ENCODE peak calls at places on chromosomes 7 and 10, in six cellular contexts. E is IMR-90, F is AG10803, B is fibroblast of the aortic adventitia, O is choroid plexus epithelial cell, T is GM12865. U is an unnamed sample.

GRCh38 chr7:149289856-149290255 is 27.9 kb downstream of the ZNF783 start:
- DNase-seq in T (no peak), B (no peak), O (no peak), E (no peak), F (no peak), U (no peak)

GRCh38 chr10:43322769-43323168 is 48.7 kb upstream of the FXYD4 start:
- DNase-seq in O (peak), E (peak), F (no peak), B (peak), T (peak), U (peak)

GRCh38 chr7:36820527-36821170 is 96.4 kb upstream of the AOAH start:
- DNase-seq in F (peak), T (no peak), B (peak), E (no peak), O (peak), U (no peak)

GRCh38 chr7:26309089-26309488 is 17.4 kb downstream of the SNX10 start:
- DNase-seq in O (no peak), T (no peak), B (no peak), F (no peak), E (no peak), U (no peak)

GRCh38 chr7:94434031-94434430 is 39.3 kb downstream of the COL1A2 start:
- DNase-seq in E (peak), T (no peak), F (peak), B (peak), O (peak), U (no peak)

GRCh38 chr7:43201912-43202311 is 89.5 kb downstream of the HECW1 start:
- DNase-seq in B (no peak), E (peak), T (no peak), O (peak), F (peak), U (no peak)

GRCh38 chr7:55573526-55573925 is 1.2 kb upstream of the VOPP1 start:
- DNase-seq in E (peak), O (peak), F (peak), B (peak), T (no peak), U (no peak)

GRCh38 chr7:156897673-156898072 is 4.7 kb upstream of the LMBR1 start:
- DNase-seq in T (no peak), B (peak), O (no peak), F (peak), E (peak), U (peak)

GRCh38 chr10:14092749-14093148 is 238.0 kb downstream of the FRMD4A start:
- DNase-seq in B (no peak), O (no peak), T (no peak), F (no peak), E (no peak), U (no peak)

GRCh38 chr7:95545007-95545615 is 51.2 kb downstream of the PDK4 start:
- DNase-seq in E (peak), B (peak), O (peak), T (no peak), F (peak), U (peak)

GRCh38 chr7:66558660-66559465 is 69.8 kb upstream of the KCTD7 start:
- DNase-seq in T (no peak), B (no peak), E (no peak), F (no peak), O (no peak), U (no peak)

GRCh38 chr7:132140341-132140740 is 435.9 kb downstream of the PLXNA4 start:
- DNase-seq in O (no peak), F (no peak), B (peak), T (no peak), E (no peak), U (no peak)

GRCh38 chr10:87842220-87842641 is 21.1 kb downstream of the KLLN start:
- DNase-seq in F (peak), O (peak), E (peak), B (no peak), T (no peak), U (peak)

GRCh38 chr7:110387689-110388088 is 703.2 kb upstream of the LRRN3 start:
- DNase-seq in O (no peak), E (no peak), B (no peak), F (no peak), T (no peak), U (no peak)

GRCh38 chr7:46681865-46682503 is 760.9 kb upstream of the IGFBP3 start:
- DNase-seq in B (peak), E (no peak), O (peak), T (peak), F (peak), U (no peak)

GRCh38 chr7:29839302-29839701 is 33.0 kb downstream of the WIPF3 start:
- DNase-seq in E (peak), O (peak), F (peak), B (peak), T (no peak), U (no peak)

GRCh38 chr10:88477343-88478085 is 105.6 kb downstream of the RNLS start:
- DNase-seq in F (no peak), B (peak), E (no peak), T (no peak), O (peak), U (no peak)

GRCh38 chr7:133649593-133649992 is 396.7 kb downstream of the EXOC4 start:
- DNase-seq in B (peak), F (peak), O (peak), T (no peak), E (peak), U (no peak)

GRCh38 chr7:88040694-88041093 is 106.6 kb downstream of the ADAM22 start:
- DNase-seq in F (peak), T (no peak), B (peak), O (peak), E (no peak), U (peak)

GRCh38 chr7:386385-386784 is 96.4 kb downstream of the FOXL3 start:
- DNase-seq in O (no peak), E (no peak), B (no peak), T (no peak), F (no peak), U (no peak)

GRCh38 chr10:133031541-133032125 is 56.1 kb upstream of the ADGRA1 start:
- DNase-seq in T (no peak), B (no peak), O (no peak), F (no peak), E (no peak), U (no peak)

DNA sequence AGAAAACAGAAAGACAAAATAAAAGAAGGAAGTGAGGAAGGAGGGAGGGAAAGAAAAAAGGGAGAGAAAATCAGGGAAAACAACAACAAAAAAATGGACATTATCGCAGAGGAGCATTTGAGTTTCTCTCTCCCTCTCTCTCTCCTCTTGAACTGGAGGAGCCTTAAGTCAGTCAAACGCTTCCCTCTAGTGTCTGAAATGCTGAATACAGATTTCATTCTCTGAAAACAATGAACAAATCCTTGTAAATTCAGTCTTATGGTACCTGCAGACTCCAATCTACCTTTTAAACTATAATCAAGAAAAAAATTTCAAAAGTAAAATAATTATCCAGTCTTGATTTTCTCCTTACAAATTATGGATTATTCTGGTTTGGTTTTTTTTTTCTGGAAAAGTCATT is 89.2 kb upstream of the PFKP start:
- DNase-seq in E (peak), B (peak), F (peak), T (peak), O (peak), U (peak)
- TF ChIP-seq CTCF in E (peak), B (peak), F (peak), T (peak), O (peak), U (peak)

GRCh38 chr7:82087099-82087498 is 317.3 kb upstream of the HGF start:
- DNase-seq in B (no peak), O (no peak), T (no peak), E (no peak), F (no peak), U (no peak)
- H3K4me3 ChIP-seq in B (no peak), O (no peak), T (no peak), E (no peak), F (no peak), U (no peak)

DNA sequence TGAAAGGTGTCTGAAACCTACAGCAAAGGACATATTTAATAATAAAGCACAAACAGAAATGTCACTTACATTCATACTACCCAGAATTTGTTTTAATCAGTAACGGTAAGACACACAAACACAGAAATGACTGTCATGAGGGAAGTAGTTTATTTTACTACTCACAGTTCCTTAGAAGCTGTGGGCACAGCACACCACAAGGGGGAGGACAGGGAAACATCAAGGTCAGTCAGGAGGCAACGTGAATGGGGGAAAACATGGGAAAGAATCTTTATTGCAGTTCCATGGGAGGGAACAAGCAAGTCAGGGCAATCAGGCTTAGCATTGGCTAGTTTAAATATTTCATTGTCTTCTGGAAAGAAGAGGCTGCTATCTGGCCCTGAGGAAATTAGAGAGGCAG is 123.8 kb upstream of the PDSS1 start:
- DNase-seq in O (no peak), E (no peak), F (no peak), B (no peak), T (no peak), U (no peak)
- TF ChIP-seq CTCF in O (no peak), E (no peak), F (no peak), B (no peak), T (peak), U (peak)

GRCh38 chr10:125710267-125710563 is 9.3 kb upstream of the EDRF1 start:
- DNase-seq in T (no peak), F (no peak), O (no peak), E (no peak), B (peak), U (no peak)

GRCh38 chr10:125707852-125708468 is 11.5 kb upstream of the EDRF1 start:
- DNase-seq in T (no peak), B (peak), F (peak), E (peak), O (peak), U (no peak)

GRCh38 chr10:125711110-125711750 is 8.3 kb upstream of the EDRF1 start:
- DNase-seq in O (no peak), E (no peak), F (no peak), B (no peak), T (no peak), U (no peak)

GRCh38 chr10:125709553-125710266 is 9.8 kb upstream of the EDRF1 start:
- DNase-seq in T (no peak), E (peak), B (peak), F (peak), O (peak), U (no peak)

GRCh38 chr10:125708971-125709503 is 10.5 kb upstream of the EDRF1 start:
- DNase-seq in E (no peak), O (peak), T (no peak), F (no peak), B (no peak), U (no peak)
- H3K4me3 ChIP-seq in E (no peak), O (no peak), T (no peak), F (no peak), B (no peak), U (no peak)

GRCh38 chr10:101035314-101035713 is 4.3 kb downstream of the SFXN3 start:
- DNase-seq in E (no peak), T (no peak), O (no peak), B (no peak), F (no peak), U (no peak)
- TF ChIP-seq CTCF in E (no peak), T (no peak), O (no peak), B (no peak), F (no peak), U (no peak)

GRCh38 chr10:102302611-102303010 is 57.3 kb downstream of the GBF1 start:
- DNase-seq in F (no peak), O (peak), B (peak), T (no peak), E (no peak), U (no peak)

GRCh38 chr10:102297132-102297531 is 51.8 kb downstream of the GBF1 start:
- DNase-seq in B (no peak), T (no peak), F (no peak), O (no peak), E (no peak), U (no peak)

GRCh38 chr10:102298899-102299298 is 53.6 kb downstream of the GBF1 start:
- DNase-seq in F (no peak), B (no peak), T (no peak), O (no peak), E (no peak), U (no peak)

GRCh38 chr10:102299873-102300272 is 54.5 kb downstream of the GBF1 start:
- DNase-seq in F (peak), B (peak), T (no peak), O (peak), E (peak), U (peak)

DNA sequence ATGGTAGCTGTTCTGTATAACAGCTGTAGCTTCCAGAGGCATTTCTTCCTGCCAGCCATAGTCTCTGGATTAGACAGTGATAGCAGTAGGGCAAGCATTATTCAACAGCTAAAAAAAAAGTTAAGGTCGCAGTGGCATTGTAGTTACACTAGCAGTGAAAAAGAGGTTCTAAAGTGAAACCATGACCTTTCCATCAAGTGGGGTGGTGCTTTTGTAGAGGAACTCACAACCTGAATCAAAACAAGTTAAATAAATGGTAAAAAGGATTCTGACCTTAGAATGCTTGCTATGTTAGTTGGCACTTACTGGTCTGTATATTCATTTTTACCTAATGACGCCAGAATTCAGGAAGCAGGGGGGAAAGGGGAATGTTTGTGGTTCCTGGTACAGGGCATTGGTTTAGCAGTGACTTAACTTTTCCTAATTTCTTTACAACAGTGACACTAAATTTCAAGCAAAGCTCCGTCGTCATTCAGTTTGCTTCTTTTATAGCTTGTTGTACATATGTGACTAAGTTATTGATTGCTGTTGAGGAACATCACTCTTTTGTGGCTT is 55.0 kb downstream of the GBF1 start:
- DNase-seq in F (peak), B (peak), O (peak), E (peak), T (no peak), U (peak)
- H3K4me3 ChIP-seq in F (no peak), B (no peak), O (no peak), E (peak), T (no peak), U (no peak)

GRCh38 chr10:44851881-44852280 is 59.3 kb upstream of the TMEM72 start:
- DNase-seq in E (no peak), O (no peak), F (no peak), B (no peak), T (no peak), U (no peak)

GRCh38 chr10:44851413-44851812 is 59.7 kb upstream of the TMEM72 start:
- DNase-seq in O (no peak), T (no peak), E (no peak), B (no peak), F (no peak), U (no peak)

GRCh38 chr10:44854693-44855350 is 56.3 kb upstream of the TMEM72 start:
- DNase-seq in E (no peak), O (no peak), F (no peak), B (no peak), T (no peak), U (no peak)

GRCh38 chr10:44853796-44854195 is 57.3 kb upstream of the TMEM72 start:
- DNase-seq in F (no peak), B (no peak), O (no peak), E (no peak), T (no peak), U (no peak)

DNA sequence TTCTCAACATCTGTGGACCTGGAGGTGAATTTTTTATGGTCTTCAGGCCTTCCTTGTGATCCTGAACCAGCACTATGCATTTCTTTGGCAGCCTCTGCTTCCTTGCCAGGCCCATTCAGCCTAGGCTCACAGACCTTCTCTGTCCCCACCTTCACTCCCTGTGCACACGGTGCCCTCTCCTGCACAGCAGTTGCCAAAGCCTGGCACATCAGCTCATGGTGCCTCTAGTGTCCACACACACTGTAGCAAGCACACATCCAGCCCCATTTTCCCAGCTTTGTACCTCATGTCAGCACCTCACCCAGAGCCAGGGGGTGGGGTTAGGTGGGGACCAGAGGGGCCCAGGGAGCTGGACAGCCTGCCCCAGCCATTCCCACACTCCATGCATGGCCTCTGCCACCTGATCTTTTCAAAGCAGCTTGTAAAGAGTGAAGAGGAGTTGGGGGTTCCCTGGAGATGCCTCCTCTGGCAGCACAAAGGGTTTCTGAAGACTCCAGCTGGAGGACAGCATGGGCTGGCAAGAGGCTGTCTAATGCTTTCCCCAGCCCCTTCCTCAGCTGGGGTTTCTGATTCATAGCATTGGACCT is 57.9 kb upstream of the TMEM72 start:
- DNase-seq in E (peak), B (peak), T (no peak), O (peak), F (peak), U (no peak)
- TF ChIP-seq CTCF in E (peak), B (peak), T (peak), O (peak), F (peak), U (peak)